ENCODE peak calls at places on chromosomes 4 and X, in nine cellular contexts. One of them, this sample, is unnamed.

GRCh38 chrX:1442724-1443367 is 9.9 kb downstream of the ASMTL start:
- DNase-seq in heart left ventricle: peak
- DNase-seq in upper lobe of right lung: peak
- DNase-seq in PC-3: no peak
- DNase-seq in heart right ventricle: no peak
- DNase-seq in lower leg skin: no peak
- DNase-seq in tibial artery: peak
- DNase-seq in BE2C: no peak
- DNase-seq in fibroblast of villous mesenchyme: no peak
- DNase-seq in this sample: peak

GRCh38 chr4:149896428-149896827 is 80.8 kb upstream of the IQCM start:
- DNase-seq in heart left ventricle: no peak
- DNase-seq in upper lobe of right lung: no peak
- DNase-seq in PC-3: peak
- DNase-seq in heart right ventricle: no peak
- DNase-seq in lower leg skin: no peak
- DNase-seq in tibial artery: no peak
- DNase-seq in BE2C: no peak
- DNase-seq in fibroblast of villous mesenchyme: peak
- DNase-seq in this sample: no peak

GRCh38 chr4:150056569-150056968 is 21.7 kb upstream of the DCLK2 start:
- DNase-seq in heart left ventricle: no peak
- DNase-seq in upper lobe of right lung: no peak
- DNase-seq in PC-3: no peak
- DNase-seq in heart right ventricle: no peak
- DNase-seq in lower leg skin: no peak
- DNase-seq in tibial artery: no peak
- DNase-seq in BE2C: no peak
- DNase-seq in fibroblast of villous mesenchyme: peak
- DNase-seq in this sample: no peak

GRCh38 chrX:49163555-49164419 is 1.2 kb downstream of the MAGIX start:
- DNase-seq in heart left ventricle: peak
- DNase-seq in upper lobe of right lung: peak
- DNase-seq in PC-3: peak
- DNase-seq in heart right ventricle: peak
- DNase-seq in lower leg skin: peak
- DNase-seq in tibial artery: peak
- DNase-seq in BE2C: peak
- DNase-seq in fibroblast of villous mesenchyme: peak
- DNase-seq in this sample: peak

GRCh38 chrX:47198687-47199080 is 5.1 kb downstream of the UBA1 start:
- DNase-seq in heart left ventricle: no peak
- DNase-seq in upper lobe of right lung: no peak
- DNase-seq in PC-3: no peak
- DNase-seq in heart right ventricle: no peak
- DNase-seq in lower leg skin: no peak
- DNase-seq in tibial artery: no peak
- DNase-seq in BE2C: no peak
- DNase-seq in fibroblast of villous mesenchyme: no peak
- DNase-seq in this sample: peak

GRCh38 chr4:36243355-36244256 is 708 bp downstream of the ARAP2 start:
- DNase-seq in heart left ventricle: peak
- DNase-seq in upper lobe of right lung: peak
- DNase-seq in PC-3: peak
- DNase-seq in heart right ventricle: peak
- DNase-seq in lower leg skin: no peak
- DNase-seq in tibial artery: peak
- DNase-seq in BE2C: no peak
- DNase-seq in fibroblast of villous mesenchyme: peak
- DNase-seq in this sample: no peak

GRCh38 chr4:1053080-1053661 is 41.7 kb downstream of the FGFRL1 start:
- DNase-seq in heart left ventricle: no peak
- DNase-seq in upper lobe of right lung: peak
- DNase-seq in PC-3: peak
- DNase-seq in heart right ventricle: no peak
- DNase-seq in lower leg skin: no peak
- DNase-seq in tibial artery: peak
- DNase-seq in BE2C: no peak
- DNase-seq in fibroblast of villous mesenchyme: peak
- DNase-seq in this sample: no peak

GRCh38 chr4:121658125-121658524 is 38.7 kb downstream of the ANXA5 start:
- DNase-seq in heart left ventricle: no peak
- DNase-seq in upper lobe of right lung: no peak
- DNase-seq in PC-3: no peak
- DNase-seq in heart right ventricle: no peak
- DNase-seq in lower leg skin: no peak
- DNase-seq in tibial artery: no peak
- DNase-seq in BE2C: no peak
- DNase-seq in fibroblast of villous mesenchyme: no peak
- DNase-seq in this sample: no peak

GRCh38 chr4:174260099-174260498 is 23.4 kb downstream of the FBXO8 start:
- DNase-seq in heart left ventricle: no peak
- DNase-seq in upper lobe of right lung: no peak
- DNase-seq in PC-3: no peak
- DNase-seq in heart right ventricle: no peak
- DNase-seq in lower leg skin: no peak
- DNase-seq in tibial artery: no peak
- DNase-seq in BE2C: no peak
- DNase-seq in fibroblast of villous mesenchyme: peak
- DNase-seq in this sample: no peak

GRCh38 chr4:151428346-151428745 is 19.4 kb downstream of the FHIP1A start:
- DNase-seq in heart left ventricle: no peak
- DNase-seq in upper lobe of right lung: no peak
- DNase-seq in PC-3: peak
- DNase-seq in heart right ventricle: no peak
- DNase-seq in lower leg skin: no peak
- DNase-seq in tibial artery: no peak
- DNase-seq in BE2C: no peak
- DNase-seq in fibroblast of villous mesenchyme: no peak
- DNase-seq in this sample: no peak

GRCh38 chr4:74112399-74113090 is 13.6 kb upstream of the CXCL2 start:
- DNase-seq in heart left ventricle: no peak
- DNase-seq in upper lobe of right lung: no peak
- DNase-seq in PC-3: peak
- DNase-seq in heart right ventricle: no peak
- DNase-seq in lower leg skin: no peak
- DNase-seq in tibial artery: no peak
- DNase-seq in BE2C: no peak
- DNase-seq in fibroblast of villous mesenchyme: no peak
- DNase-seq in this sample: no peak

GRCh38 chr4:74117024-74117534 is 18.1 kb upstream of the CXCL2 start:
- DNase-seq in heart left ventricle: peak
- DNase-seq in upper lobe of right lung: peak
- DNase-seq in PC-3: peak
- DNase-seq in heart right ventricle: no peak
- DNase-seq in lower leg skin: peak
- DNase-seq in tibial artery: peak
- DNase-seq in BE2C: no peak
- DNase-seq in fibroblast of villous mesenchyme: peak
- DNase-seq in this sample: peak

GRCh38 chr4:74111576-74111975 is 12.6 kb upstream of the CXCL2 start:
- DNase-seq in heart left ventricle: no peak
- DNase-seq in upper lobe of right lung: no peak
- DNase-seq in PC-3: no peak
- DNase-seq in heart right ventricle: no peak
- DNase-seq in lower leg skin: no peak
- DNase-seq in tibial artery: no peak
- DNase-seq in BE2C: no peak
- DNase-seq in fibroblast of villous mesenchyme: no peak
- DNase-seq in this sample: no peak

GRCh38 chr4:74111990-74112389 is 13.0 kb upstream of the CXCL2 start:
- DNase-seq in heart left ventricle: peak
- DNase-seq in upper lobe of right lung: peak
- DNase-seq in PC-3: no peak
- DNase-seq in heart right ventricle: no peak
- DNase-seq in lower leg skin: peak
- DNase-seq in tibial artery: peak
- DNase-seq in BE2C: no peak
- DNase-seq in fibroblast of villous mesenchyme: no peak
- DNase-seq in this sample: no peak

GRCh38 chr4:74114234-74114633 is 15.2 kb upstream of the CXCL2 start:
- DNase-seq in heart left ventricle: no peak
- DNase-seq in upper lobe of right lung: no peak
- DNase-seq in PC-3: peak
- DNase-seq in heart right ventricle: no peak
- DNase-seq in lower leg skin: no peak
- DNase-seq in tibial artery: no peak
- DNase-seq in BE2C: no peak
- DNase-seq in fibroblast of villous mesenchyme: peak
- DNase-seq in this sample: no peak
- H3K4me3 ChIP-seq in heart left ventricle: no peak
- H3K4me3 ChIP-seq in upper lobe of right lung: no peak
- H3K4me3 ChIP-seq in PC-3: peak
- H3K4me3 ChIP-seq in heart right ventricle: no peak
- H3K4me3 ChIP-seq in lower leg skin: no peak
- H3K4me3 ChIP-seq in tibial artery: no peak
- H3K4me3 ChIP-seq in BE2C: no peak
- H3K4me3 ChIP-seq in fibroblast of villous mesenchyme: no peak
- H3K4me3 ChIP-seq in this sample: no peak

DNA sequence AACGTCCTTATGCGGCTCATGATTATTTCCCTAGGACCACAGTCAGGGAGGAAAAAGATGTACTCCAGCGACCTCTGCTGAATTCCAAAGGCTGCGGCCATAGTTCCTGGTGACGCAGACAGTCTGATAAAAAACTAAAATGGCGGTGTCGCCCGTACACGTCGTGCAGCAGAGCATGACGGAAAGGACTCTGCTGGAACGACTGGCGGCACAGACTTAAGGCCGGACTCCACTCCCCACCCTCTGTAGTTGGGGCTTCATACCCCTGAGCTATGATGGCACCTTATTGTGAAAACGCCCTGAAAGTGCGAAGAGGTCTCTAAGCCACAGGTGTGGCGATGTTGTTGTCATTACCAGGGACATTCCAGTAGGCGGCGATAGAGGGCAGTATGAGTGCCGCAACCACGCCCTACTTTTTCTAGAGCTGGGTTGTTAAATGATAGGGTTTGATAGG is 90.0 kb upstream of the EDA2R start:
- DNase-seq in heart left ventricle: peak
- DNase-seq in upper lobe of right lung: peak
- DNase-seq in PC-3: peak
- DNase-seq in heart right ventricle: peak
- DNase-seq in lower leg skin: peak
- DNase-seq in tibial artery: peak
- DNase-seq in BE2C: no peak
- DNase-seq in fibroblast of villous mesenchyme: peak
- DNase-seq in this sample: no peak
- H3K4me3 ChIP-seq in heart left ventricle: peak
- H3K4me3 ChIP-seq in upper lobe of right lung: peak
- H3K4me3 ChIP-seq in PC-3: peak
- H3K4me3 ChIP-seq in heart right ventricle: peak
- H3K4me3 ChIP-seq in lower leg skin: no peak
- H3K4me3 ChIP-seq in tibial artery: peak
- H3K4me3 ChIP-seq in BE2C: no peak
- H3K4me3 ChIP-seq in fibroblast of villous mesenchyme: peak
- H3K4me3 ChIP-seq in this sample: no peak

GRCh38 chr4:101280866-101281600 is 66.3 kb downstream of the PPP3CA start:
- DNase-seq in heart left ventricle: no peak
- DNase-seq in upper lobe of right lung: no peak
- DNase-seq in PC-3: no peak
- DNase-seq in heart right ventricle: no peak
- DNase-seq in lower leg skin: no peak
- DNase-seq in tibial artery: no peak
- DNase-seq in BE2C: no peak
- DNase-seq in fibroblast of villous mesenchyme: no peak
- DNase-seq in this sample: no peak
- H3K4me3 ChIP-seq in heart left ventricle: no peak
- H3K4me3 ChIP-seq in upper lobe of right lung: no peak
- H3K4me3 ChIP-seq in PC-3: no peak
- H3K4me3 ChIP-seq in heart right ventricle: no peak
- H3K4me3 ChIP-seq in lower leg skin: no peak
- H3K4me3 ChIP-seq in tibial artery: no peak
- H3K4me3 ChIP-seq in BE2C: no peak
- H3K4me3 ChIP-seq in fibroblast of villous mesenchyme: no peak
- H3K4me3 ChIP-seq in this sample: no peak

GRCh38 chr4:4477391-4477790 is 64.5 kb downstream of the STX18 start:
- DNase-seq in heart left ventricle: no peak
- DNase-seq in upper lobe of right lung: no peak
- DNase-seq in PC-3: no peak
- DNase-seq in heart right ventricle: no peak
- DNase-seq in lower leg skin: no peak
- DNase-seq in tibial artery: no peak
- DNase-seq in BE2C: no peak
- DNase-seq in fibroblast of villous mesenchyme: no peak
- DNase-seq in this sample: no peak

GRCh38 chr4:4471195-4471594 is 70.7 kb downstream of the STX18 start:
- DNase-seq in heart left ventricle: no peak
- DNase-seq in upper lobe of right lung: no peak
- DNase-seq in PC-3: no peak
- DNase-seq in heart right ventricle: no peak
- DNase-seq in lower leg skin: no peak
- DNase-seq in tibial artery: no peak
- DNase-seq in BE2C: no peak
- DNase-seq in fibroblast of villous mesenchyme: no peak
- DNase-seq in this sample: no peak

GRCh38 chr4:4477796-4478195 is 64.1 kb downstream of the STX18 start:
- DNase-seq in heart left ventricle: no peak
- DNase-seq in upper lobe of right lung: no peak
- DNase-seq in PC-3: peak
- DNase-seq in heart right ventricle: no peak
- DNase-seq in lower leg skin: no peak
- DNase-seq in tibial artery: no peak
- DNase-seq in BE2C: no peak
- DNase-seq in fibroblast of villous mesenchyme: no peak
- DNase-seq in this sample: no peak

GRCh38 chr4:4472344-4472958 is 69.4 kb downstream of the STX18 start:
- DNase-seq in heart left ventricle: no peak
- DNase-seq in upper lobe of right lung: no peak
- DNase-seq in PC-3: no peak
- DNase-seq in heart right ventricle: no peak
- DNase-seq in lower leg skin: no peak
- DNase-seq in tibial artery: no peak
- DNase-seq in BE2C: no peak
- DNase-seq in fibroblast of villous mesenchyme: no peak
- DNase-seq in this sample: no peak

GRCh38 chr4:4474496-4474895 is 67.4 kb downstream of the STX18 start:
- DNase-seq in heart left ventricle: no peak
- DNase-seq in upper lobe of right lung: no peak
- DNase-seq in PC-3: no peak
- DNase-seq in heart right ventricle: no peak
- DNase-seq in lower leg skin: no peak
- DNase-seq in tibial artery: no peak
- DNase-seq in BE2C: no peak
- DNase-seq in fibroblast of villous mesenchyme: no peak
- DNase-seq in this sample: no peak
- H3K4me3 ChIP-seq in heart left ventricle: no peak
- H3K4me3 ChIP-seq in upper lobe of right lung: no peak
- H3K4me3 ChIP-seq in PC-3: no peak
- H3K4me3 ChIP-seq in heart right ventricle: no peak
- H3K4me3 ChIP-seq in lower leg skin: no peak
- H3K4me3 ChIP-seq in tibial artery: no peak
- H3K4me3 ChIP-seq in BE2C: no peak
- H3K4me3 ChIP-seq in fibroblast of villous mesenchyme: no peak
- H3K4me3 ChIP-seq in this sample: no peak

This sample was measured in pancreas.